ENCODE peak calls at places on chromosomes 13 and 19, in five cellular contexts. B, Z, T, G and K are unnamed samples. For H3K36me3, the result is how much of the 10 kb centered on the place peaks cover.

GRCh38 chr19:14115761-14116160 is 1.8 kb downstream of the PRKACA start:
- DNase-seq in G (no peak), Z (no peak), T (no peak), B (no peak), K (no peak)

GRCh38 chr19:1416014-1416841 is 8.8 kb downstream of the DAZAP1 start:
- DNase-seq in Z (no peak), G (no peak), T (no peak), B (no peak), K (no peak)

GRCh38 chr13:62525652-62526051 is 1110.0 kb upstream of the PCDH20 start:
- DNase-seq in Z (no peak), B (no peak), T (no peak), G (no peak), K (no peak)

GRCh38 chr19:32224371-32225244 is 120.8 kb upstream of the ZNF507 start:
- DNase-seq in T (peak), G (peak), B (no peak), Z (peak), K (peak)

GRCh38 chr19:19816679-19817078 is 4.9 kb downstream of the ZNF506 start:
- DNase-seq in T (no peak), Z (no peak), B (no peak), G (no peak), K (no peak)

GRCh38 chr13:30307194-30307965 is at the start of gene KATNAL1:
- DNase-seq in G (peak), Z (peak), B (no peak), T (peak), K (peak)

GRCh38 chr19:12939292-12939606 is 840 bp downstream of the CALR start:
- DNase-seq in B (no peak), Z (no peak), T (no peak), G (no peak), K (no peak)

GRCh38 chr13:102707465-102707864 is 12.6 kb upstream of the METTL21C start:
- DNase-seq in G (peak), T (no peak), B (no peak), Z (no peak), K (no peak)

GRCh38 chr19:39406656-39407393 is at the start of gene ZFP36:
- DNase-seq in G (peak), T (peak), Z (peak), B (peak), K (peak)

GRCh38 chr19:58586131-58586765 is 13.1 kb upstream of the MZF1 start:
- DNase-seq in T (peak), Z (no peak), B (no peak), G (no peak), K (no peak)

GRCh38 chr19:41902594-41902993 is 19.6 kb downstream of the ARHGEF1 start:
- DNase-seq in B (no peak), T (no peak), G (no peak), Z (no peak), K (no peak)

GRCh38 chr19:41903161-41903953 is 20.4 kb downstream of the ARHGEF1 start:
- DNase-seq in G (no peak), Z (no peak), B (no peak), T (no peak), K (no peak)

GRCh38 chr19:41905273-41906002 is 22.5 kb downstream of the ARHGEF1 start:
- DNase-seq in B (no peak), G (no peak), Z (no peak), T (no peak), K (no peak)

GRCh38 chr19:41906271-41906670 is 22.0 kb downstream of the ERFL start:
- DNase-seq in T (no peak), Z (no peak), B (no peak), G (no peak), K (no peak)

GRCh38 chr19:41904118-41904870 is 21.3 kb downstream of the ARHGEF1 start:
- DNase-seq in G (no peak), T (no peak), Z (no peak), B (no peak), K (no peak)
- H3K36me3 ChIP-seq in G (half or more), T (under half), Z (under half), B (under half), K (under half)

DNA sequence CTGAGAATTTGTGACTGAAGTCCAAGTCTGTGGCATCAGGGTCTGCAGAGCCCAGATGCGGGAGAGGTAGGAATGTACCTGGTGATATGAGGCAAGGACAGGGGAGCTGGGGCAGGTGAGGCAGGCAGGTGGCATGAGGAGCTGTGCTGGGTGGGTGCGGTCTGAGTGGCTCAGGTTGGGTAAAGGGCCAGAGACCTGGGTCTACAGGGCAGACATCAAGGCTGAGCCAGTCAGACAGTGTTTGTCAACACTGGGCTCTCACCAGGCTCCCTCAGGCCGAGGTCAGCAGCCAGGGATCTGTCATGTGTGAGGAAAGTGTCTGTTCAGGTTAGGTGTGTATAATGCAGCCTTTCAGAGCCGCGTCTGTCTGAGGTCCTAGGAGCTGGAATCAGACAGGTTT is 18.6 kb downstream of the GPI start:
- DNase-seq in B (no peak), Z (no peak), G (no peak), T (no peak), K (no peak)
- H3K36me3 ChIP-seq in B (under half), Z (under half), G (under half), T (half or more), K (half or more)

GRCh38 chr19:5967571-5967970 is 10.4 kb downstream of the RANBP3 start:
- DNase-seq in G (no peak), B (no peak), T (no peak), Z (no peak), K (no peak)
- H3K36me3 ChIP-seq in G (under half), B (under half), T (under half), Z (under half), K (under half)

GRCh38 chr19:47694466-47695273 is 18.6 kb upstream of the EHD2 start:
- DNase-seq in G (no peak), T (no peak), B (no peak), Z (no peak), K (no peak)
- H3K36me3 ChIP-seq in G (under half), T (under half), B (under half), Z (under half), K (under half)

GRCh38 chr19:49882643-49883042 is 5.1 kb downstream of the TBC1D17 start:
- DNase-seq in G (no peak), B (no peak), Z (no peak), T (no peak), K (no peak)
- H3K36me3 ChIP-seq in G (under half), B (under half), Z (under half), T (half or more), K (under half)